ENCODE peak calls at places on chromosomes 4 and X, in four cellular contexts. V is bronchial epithelial cell, S is ascending aorta, E is cardiac muscle cell. G is an unnamed sample.

GRCh38 chr4:88320780-88321373 is 36.5 kb upstream of the PPM1K start:
- DNase-seq in V (no peak), S (no peak), E (no peak), G (no peak)

GRCh38 chrX:124257924-124258706 is 74.3 kb upstream of the TEX13D start:
- DNase-seq in V (no peak), S (no peak), E (no peak), G (no peak)

GRCh38 chr4:166252487-166253402 is 379.7 kb downstream of the TLL1 start:
- DNase-seq in V (peak; percentile 36), S (no peak), E (peak; percentile 38), G (peak; percentile 1)

GRCh38 chr4:173051697-173052096 is 116.9 kb upstream of the GALNT7 start:
- DNase-seq in V (no peak), S (no peak), E (no peak), G (no peak)

GRCh38 chr4:30722916-30723270 is 2.7 kb downstream of the PCDH7 start:
- DNase-seq in V (no peak), S (no peak), E (peak; percentile 48), G (no peak)

GRCh38 chrX:667360-667759 is 36.8 kb downstream of the SHOX start:
- DNase-seq in V (no peak), S (no peak), E (no peak), G (no peak)

GRCh38 chr4:133095591-133095990 is 53.5 kb upstream of the PCDH10 start:
- DNase-seq in V (no peak), S (no peak), E (no peak), G (no peak)

GRCh38 chrX:39777623-39778025 is 320.1 kb downstream of the BCOR start:
- DNase-seq in V (no peak), S (no peak), E (no peak), G (no peak)

GRCh38 chrX:94977986-94978385 is 1304.0 kb downstream of the FAM133A start:
- DNase-seq in V (no peak), S (no peak), E (no peak), G (no peak)

GRCh38 chrX:93422693-93423092 is 250.7 kb downstream of the NAP1L3 start:
- DNase-seq in V (peak; percentile 4), S (no peak), E (peak; percentile 76), G (peak; percentile 11)

DNA sequence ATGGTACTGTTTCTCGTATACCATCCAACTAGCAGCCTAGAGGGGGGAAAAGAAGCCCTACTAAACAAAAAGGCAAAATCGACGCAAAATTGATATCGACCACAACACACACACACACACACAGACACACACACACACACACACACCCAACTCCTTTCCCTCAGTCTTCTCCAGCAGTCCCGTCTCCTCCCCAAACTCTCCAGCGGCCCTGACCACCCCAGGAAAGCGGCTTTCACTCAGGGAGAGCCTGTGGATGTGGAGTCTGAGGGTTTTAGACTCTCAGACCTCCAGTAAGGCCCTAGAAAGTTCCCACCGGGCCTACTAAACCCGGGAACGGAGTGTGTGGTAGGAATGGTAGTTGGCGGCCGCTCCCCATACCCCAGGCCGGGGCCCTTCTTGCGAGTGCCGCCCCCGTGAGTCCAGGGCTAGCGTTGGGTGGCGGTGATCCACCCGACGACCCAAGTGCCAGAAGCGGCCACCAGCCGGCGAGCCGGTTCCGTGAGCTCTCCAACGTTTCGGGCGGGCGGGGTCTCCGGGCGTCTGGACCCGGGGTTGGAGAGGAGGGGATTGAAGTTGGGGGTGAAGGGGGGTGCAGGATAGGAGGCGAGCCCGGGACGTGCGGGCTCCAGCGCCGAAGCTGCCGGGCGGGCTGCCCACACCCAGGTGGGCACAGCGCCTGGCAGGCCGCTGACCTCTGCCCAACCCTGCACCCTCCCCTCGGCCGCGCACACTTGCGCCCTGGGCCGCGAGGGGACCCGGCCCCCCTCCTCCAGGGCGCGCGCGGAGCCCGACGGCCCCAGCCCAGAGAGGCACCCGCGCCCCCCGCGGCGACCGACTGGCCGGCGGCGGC is 13.7 kb downstream of the ARX start:
- DNase-seq in V (no peak), S (no peak), E (no peak), G (no peak)
- H3K4me3 ChIP-seq in V (no peak overlapping the region), S (no peak overlapping the region), E (no peak overlapping the region), G (peak overlapping the region; percentile 41)

DNA sequence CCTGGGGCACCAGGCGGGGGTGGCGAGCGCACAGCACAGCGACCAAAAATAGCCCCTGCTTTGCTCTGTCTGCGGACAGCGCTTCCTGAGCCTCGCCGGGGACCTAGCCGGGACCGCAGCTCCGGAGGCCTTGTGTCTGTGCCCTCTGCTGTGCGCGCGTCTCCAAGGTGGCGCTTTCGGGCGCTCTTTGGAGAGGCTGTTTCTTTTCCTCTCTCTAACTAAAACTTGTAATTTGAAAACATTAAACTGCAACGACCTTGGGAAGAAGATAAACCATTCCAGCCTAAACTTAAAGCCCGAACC is 3.4 kb downstream of the ARX start:
- DNase-seq in V (no peak), S (no peak), E (peak; percentile 59), G (no peak)
- H3K4me3 ChIP-seq in V (no peak overlapping the region), S (no peak overlapping the region), E (no peak overlapping the region), G (no peak overlapping the region)

DNA sequence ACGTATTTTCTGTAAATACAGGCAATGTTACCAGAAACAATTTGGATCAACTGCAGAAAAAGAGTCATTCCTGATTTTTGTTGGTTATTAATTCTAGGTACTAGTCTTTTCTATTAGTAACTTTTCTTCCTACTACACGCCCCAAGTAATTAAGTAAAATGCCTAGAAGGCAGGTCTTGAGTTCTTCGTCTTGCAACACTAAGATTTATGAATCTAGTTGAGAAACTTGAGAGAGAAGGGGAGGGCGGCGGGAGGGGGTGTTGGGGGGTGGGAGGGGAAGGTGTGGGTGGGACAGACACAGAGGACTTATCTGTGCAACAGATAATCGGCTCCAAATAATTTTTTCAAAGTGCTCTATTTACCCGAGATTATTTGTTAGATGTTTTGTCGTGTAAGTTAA is 3.0 kb downstream of the RAP2C start:
- DNase-seq in V (no peak), S (no peak), E (no peak), G (no peak)
- H3K4me3 ChIP-seq in V (peak overlapping the region; percentile 66), S (peak overlapping the region; percentile 63), E (peak overlapping the region; percentile 92), G (no peak overlapping the region)

DNA sequence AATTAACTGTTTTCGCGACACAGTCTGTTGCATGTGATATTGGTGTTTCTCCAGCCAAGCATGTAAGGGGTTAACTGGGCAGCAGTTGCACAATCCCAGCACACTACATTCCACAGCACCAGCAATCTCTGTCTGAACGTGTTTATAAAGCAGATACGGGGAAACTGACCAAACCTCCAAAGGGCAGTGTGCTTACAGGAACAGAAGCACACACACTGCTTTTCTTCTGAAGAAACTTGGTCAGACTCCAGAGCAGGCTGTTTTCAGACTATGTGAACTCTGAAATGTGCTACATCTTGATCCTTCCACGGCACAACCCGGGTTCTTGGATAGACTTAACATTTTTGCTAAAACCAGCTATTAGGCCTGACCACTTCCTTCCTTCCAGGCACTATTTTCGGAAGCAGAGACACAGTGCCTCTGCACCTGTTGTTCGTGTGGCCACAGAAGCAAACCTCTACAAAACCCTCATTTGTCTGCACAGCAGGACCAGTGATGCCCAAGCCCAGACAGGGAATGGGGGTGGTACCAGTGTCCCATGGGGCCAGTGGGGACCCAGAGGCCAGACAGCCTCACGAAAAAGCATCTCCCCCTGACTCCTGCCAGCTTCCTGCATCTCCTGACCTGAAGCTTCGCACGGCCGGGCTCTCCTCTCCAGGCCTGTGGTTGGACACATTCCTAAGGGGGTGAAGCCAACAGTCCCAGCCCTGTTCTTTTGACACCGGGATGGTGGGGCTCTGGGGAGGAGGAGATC is 90.1 kb downstream of the IRF2 start:
- DNase-seq in V (peak; percentile 91), S (peak; percentile 69), E (peak; percentile 28), G (no peak)
- H3K4me3 ChIP-seq in V (peak overlapping the region; percentile 26), S (peak overlapping the region; percentile 34), E (no peak overlapping the region), G (no peak overlapping the region)

GRCh38 chr4:16912896-16913295 is 14.5 kb upstream of the LDB2 start:
- DNase-seq in V (no peak), S (no peak), E (no peak), G (no peak)

GRCh38 chr4:16914208-16914607 is 15.8 kb upstream of the LDB2 start:
- DNase-seq in V (peak; percentile 18), S (no peak), E (peak; percentile 53), G (no peak)

GRCh38 chr4:16909245-16909644 is 10.8 kb upstream of the LDB2 start:
- DNase-seq in V (no peak), S (no peak), E (no peak), G (no peak)

DNA sequence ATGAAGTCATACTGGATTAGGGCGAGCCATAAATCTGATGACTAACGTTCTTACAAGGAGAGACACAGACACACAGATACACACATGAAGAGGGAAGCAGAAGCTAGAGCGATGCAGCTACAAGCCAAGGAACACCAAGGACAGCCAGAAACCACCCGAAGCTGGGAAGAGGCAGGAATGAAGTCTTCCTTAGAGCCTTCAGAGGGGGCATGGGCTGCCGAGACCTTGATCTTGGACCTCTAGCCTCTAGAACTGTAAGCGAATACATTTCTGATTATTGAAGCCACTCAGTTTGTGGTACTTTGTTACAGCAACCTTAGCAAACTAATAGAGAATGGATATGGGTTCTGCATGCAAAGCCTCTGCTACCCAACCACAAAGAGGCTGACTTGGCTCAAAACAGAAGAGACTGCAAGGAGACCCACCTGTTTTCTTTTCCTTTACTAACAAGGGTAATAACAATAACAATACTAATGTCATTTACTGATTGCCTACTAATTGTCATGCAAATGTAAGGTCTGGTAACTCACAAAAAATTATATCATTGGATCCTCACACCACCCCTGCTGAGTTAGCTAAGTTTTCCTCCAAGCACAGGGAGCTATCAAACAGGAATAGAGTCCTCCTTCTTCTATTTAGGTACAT is 10.1 kb upstream of the LDB2 start:
- DNase-seq in V (no peak), S (no peak), E (no peak), G (no peak)
- H3K4me3 ChIP-seq in V (no peak overlapping the region), S (no peak overlapping the region), E (no peak overlapping the region), G (no peak overlapping the region)

GRCh38 chrX:43973249-43973672 is at the start of gene NDP:
- DNase-seq in V (no peak), S (no peak), E (peak; percentile 16), G (no peak)
- H3K4me3 ChIP-seq in V (peak within 1 kb of the TSS; percentile 14), S (peak within 1 kb of the TSS; percentile 33), E (peak within 1 kb of the TSS; percentile 11), G (peak within 1 kb of the TSS; percentile 18)

DNA sequence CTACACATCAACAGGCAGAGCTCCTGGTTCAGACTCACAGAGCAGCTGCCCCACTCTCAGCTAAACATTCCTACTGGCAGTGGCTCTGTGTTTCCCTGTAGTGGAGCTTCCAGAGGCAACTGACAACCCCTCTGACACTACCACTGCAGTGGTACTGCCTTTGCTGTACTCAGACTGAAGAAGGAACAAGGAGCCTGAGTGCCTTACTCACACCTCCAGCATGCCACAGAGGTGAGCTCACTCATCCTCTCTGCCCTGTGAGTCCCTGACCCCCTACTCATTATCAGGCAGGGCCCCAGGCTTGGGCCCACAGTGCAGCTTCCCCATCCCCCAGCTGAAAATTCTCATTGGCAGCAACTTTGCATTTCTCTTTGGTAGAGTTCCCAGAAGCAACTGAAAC is 240.5 kb upstream of the POF1B start:
- DNase-seq in V (no peak), S (no peak), E (no peak), G (no peak)
- H3K4me3 ChIP-seq in V (no peak overlapping the region), S (no peak overlapping the region), E (no peak overlapping the region), G (no peak overlapping the region)

DNA sequence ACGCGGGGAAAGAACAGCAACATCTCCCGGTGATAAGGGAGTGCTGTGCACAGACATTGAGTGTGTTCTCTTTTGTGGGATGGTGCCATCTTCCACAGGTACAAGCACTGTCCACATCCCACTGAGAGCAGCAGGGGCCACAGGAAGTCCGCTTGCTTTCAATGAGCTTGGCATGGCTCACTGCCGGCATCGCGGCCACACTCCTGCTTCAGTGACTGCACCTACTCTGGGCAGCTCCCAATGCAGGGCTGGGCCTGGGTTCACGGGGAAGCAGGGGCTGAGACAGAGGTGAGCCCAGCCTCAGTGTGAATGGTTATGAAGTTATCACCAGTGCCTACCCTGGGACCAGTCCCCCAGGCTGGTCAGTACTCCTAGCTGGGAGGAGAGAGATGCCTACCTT is 99.1 kb downstream of the MGST2 start:
- DNase-seq in V (no peak), S (no peak), E (no peak), G (no peak)
- H3K4me3 ChIP-seq in V (no peak overlapping the region), S (no peak overlapping the region), E (no peak overlapping the region), G (no peak overlapping the region)